ENCODE peak calls at places on chromosomes 7 and 10, in four cellular contexts. V is GM12878, Y is HL-60, S is K562. K is an unnamed sample.

GRCh38 chr7:121404348-121404747 is 8.2 kb upstream of the FAM3C start:
- DNase-seq in V (no peak), Y (no peak), S (no peak), K (no peak)

GRCh38 chr7:74173491-74173865 is 678 bp upstream of the EIF4H start:
- DNase-seq in Y (no peak), V (no peak), S (no peak), K (no peak)

GRCh38 chr7:48025630-48026029 is 3.3 kb downstream of the SUN3 start:
- DNase-seq in V (no peak), Y (no peak), S (no peak), K (no peak)

GRCh38 chr10:122326806-122327205 is 47.7 kb upstream of the PLEKHA1 start:
- DNase-seq in V (no peak), Y (no peak), S (no peak), K (no peak)

GRCh38 chr7:156160811-156161210 is 348.5 kb upstream of the SHH start:
- DNase-seq in V (no peak), Y (no peak), S (peak; percentile 35), K (no peak)

GRCh38 chr10:31124852-31125251 is 93.2 kb upstream of the ZNF438 start:
- DNase-seq in Y (no peak), V (no peak), S (no peak), K (no peak)

GRCh38 chr7:43650457-43651052 is 67.6 kb downstream of the STK17A start:
- DNase-seq in Y (no peak), V (no peak), S (no peak), K (no peak)

GRCh38 chr10:131099028-131099427 is 212.5 kb downstream of the TCERG1L start:
- DNase-seq in Y (no peak), V (no peak), S (no peak), K (no peak)

GRCh38 chr10:28087675-28088351 is 88.9 kb upstream of the ODAD2 start:
- DNase-seq in S (no peak), Y (peak; percentile 61), V (no peak), K (no peak)

GRCh38 chr10:74051729-74052342 is 53.9 kb downstream of the VCL start:
- DNase-seq in Y (no peak), V (no peak), S (peak; percentile 60), K (no peak)

GRCh38 chr10:27188259-27188658 is 33.1 kb downstream of the MASTL start:
- DNase-seq in V (no peak), S (no peak), Y (no peak), K (no peak)

GRCh38 chr7:50679218-50680007 is 103.3 kb downstream of the GRB10 start:
- DNase-seq in V (no peak), Y (no peak), S (peak; percentile 21), K (no peak)

GRCh38 chr10:86110156-86110786 is 256.3 kb downstream of the GRID1 start:
- DNase-seq in Y (no peak), V (no peak), S (peak; percentile 24), K (no peak)

GRCh38 chr10:47410862-47411261 is 26.8 kb upstream of the ZNF488 start:
- DNase-seq in V (no peak), S (no peak), Y (no peak), K (no peak)
- TF ChIP-seq SPI1 in V (no peak), S (no peak), Y (no peak), K (no peak)

GRCh38 chr7:24573008-24573553 is at the start of gene PALS2:
- DNase-seq in Y (peak; percentile 36), S (peak; percentile 82), V (no peak), K (peak; percentile 72)

GRCh38 chr7:24570983-24571382 is 2.3 kb upstream of the PALS2 start:
- DNase-seq in Y (no peak), S (no peak), V (no peak), K (no peak)

GRCh38 chr7:24572014-24572413 is 1.2 kb upstream of the PALS2 start:
- DNase-seq in Y (no peak), S (no peak), V (no peak), K (no peak)

GRCh38 chr7:24573554-24574338 is 494 bp downstream of the PALS2 start:
- DNase-seq in Y (no peak), S (peak; percentile 71), V (no peak), K (peak; percentile 30)

DNA sequence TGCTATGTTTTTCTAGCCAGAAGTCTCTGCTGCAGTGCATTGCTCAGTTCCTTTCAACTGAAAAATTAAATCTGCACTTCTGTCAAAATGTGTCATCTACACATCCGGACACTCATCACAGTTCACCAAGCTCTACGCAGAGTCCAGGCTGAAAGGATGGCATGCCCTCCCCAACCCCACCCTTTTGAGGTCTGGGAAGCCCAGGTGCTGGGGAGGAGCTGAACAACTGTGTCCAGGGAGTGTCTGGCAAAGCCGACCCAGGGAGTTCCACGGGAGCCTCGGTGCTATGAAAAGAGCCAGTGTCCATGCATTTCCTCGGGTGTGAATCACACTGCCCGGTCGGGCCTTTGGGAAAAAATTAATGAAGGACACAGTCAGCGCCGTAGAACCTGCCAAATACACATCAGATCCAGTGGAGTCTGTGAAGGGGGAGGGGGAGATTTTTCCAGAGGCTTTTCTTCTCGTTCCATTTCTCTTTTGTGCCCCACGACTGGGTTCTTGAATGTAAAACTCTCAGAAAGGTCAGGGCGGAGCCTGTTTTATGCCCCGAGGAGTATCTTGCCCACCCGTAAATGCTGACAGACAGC is 738 bp upstream of the PALS2 start:
- DNase-seq in Y (no peak), S (peak; percentile 16), V (no peak), K (no peak)
- TF ChIP-seq SPI1 in Y (no peak), S (no peak), V (peak; percentile 20), K (peak; percentile 11)

DNA sequence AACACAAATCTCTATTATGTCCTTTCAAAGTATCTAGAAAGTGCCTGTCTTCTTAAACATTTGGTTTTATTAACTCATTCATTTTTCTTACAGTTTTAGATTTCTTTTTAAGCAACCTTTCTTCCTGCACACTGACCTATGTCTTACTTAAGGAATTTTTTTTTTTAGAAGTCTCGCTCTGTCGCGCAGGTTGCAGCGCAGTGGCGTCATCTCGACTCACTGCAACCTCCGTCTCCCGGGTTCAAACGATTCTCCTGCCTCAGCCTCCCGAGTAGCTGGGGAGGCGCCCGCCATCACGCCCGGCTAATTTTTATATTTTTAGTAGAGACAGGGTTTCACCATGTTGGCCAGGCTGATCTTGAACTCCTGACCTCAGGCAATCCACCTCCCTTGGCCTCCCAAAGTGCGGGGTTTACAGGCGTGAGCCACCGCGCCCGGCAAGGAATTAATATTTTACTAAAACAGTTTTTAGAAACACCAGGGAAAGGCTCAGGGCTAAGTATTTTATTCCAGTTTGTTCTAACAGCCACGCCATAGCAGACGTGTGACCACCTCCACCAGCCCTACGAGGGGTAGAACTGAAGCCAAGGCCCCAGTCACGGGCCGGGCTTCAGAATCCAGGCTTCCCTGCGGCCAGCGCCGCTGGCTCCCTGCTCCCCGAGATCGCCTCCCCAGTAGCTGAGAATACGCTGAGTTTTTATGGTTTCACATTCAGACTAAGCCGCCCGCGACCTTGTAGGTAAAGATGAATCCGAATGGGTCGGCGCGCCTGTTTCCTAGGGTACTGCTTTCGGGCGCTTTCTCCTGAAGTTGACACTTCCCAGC is 941 bp upstream of the LUC7L2 start:
- DNase-seq in Y (no peak), S (peak; percentile 43), V (no peak), K (peak; percentile 8)
- TF ChIP-seq SPI1 in Y (no peak), S (no peak), V (no peak), K (no peak)

GRCh38 chr10:22986771-22987542 is 59.1 kb downstream of the ARMC3 start:
- DNase-seq in S (no peak), Y (no peak), V (peak; percentile 24), K (no peak)
- TF ChIP-seq SPI1 in S (peak; percentile 4), Y (no peak), V (peak; percentile 65), K (peak; percentile 72)

GRCh38 chr10:75122505-75122904 is 11.0 kb downstream of the SAMD8 start:
- DNase-seq in S (no peak), V (no peak), Y (no peak), K (no peak)

GRCh38 chr10:75129537-75129936 is 18.1 kb downstream of the SAMD8 start:
- DNase-seq in S (no peak), V (no peak), Y (no peak), K (no peak)

GRCh38 chr10:75127481-75127880 is 16.0 kb downstream of the SAMD8 start:
- DNase-seq in V (no peak), Y (no peak), S (no peak), K (no peak)

GRCh38 chr10:75123088-75123682 is 11.7 kb downstream of the SAMD8 start:
- DNase-seq in S (peak; percentile 26), Y (no peak), V (no peak), K (no peak)

DNA sequence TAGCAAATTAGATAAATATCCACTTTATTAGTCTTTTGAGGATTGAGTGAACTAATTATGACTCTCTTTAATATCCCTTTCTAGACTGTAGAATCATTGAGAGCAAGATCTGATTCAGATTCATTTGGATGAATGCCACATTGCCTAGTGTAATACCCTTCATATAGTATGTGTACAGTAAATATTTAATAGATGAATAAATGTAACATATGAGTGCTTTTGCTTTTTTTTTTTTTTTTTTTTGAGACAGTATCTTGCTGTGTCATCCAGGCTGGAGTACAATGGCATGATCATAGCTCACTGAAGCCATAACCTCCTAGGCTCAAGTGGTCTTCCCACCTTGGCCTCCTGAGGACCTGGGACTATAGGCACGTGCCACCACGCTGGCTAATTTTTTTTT is 14.8 kb downstream of the SAMD8 start:
- DNase-seq in V (no peak), Y (no peak), S (no peak), K (no peak)
- TF ChIP-seq SPI1 in V (no peak), Y (no peak), S (no peak), K (no peak)

GRCh38 chr10:5411941-5412276 is 448 bp upstream of the NET1 start:
- DNase-seq in V (no peak), Y (no peak), S (no peak), K (no peak)

GRCh38 chr10:5416981-5417380 is 4.6 kb downstream of the NET1 start:
- DNase-seq in V (no peak), S (no peak), Y (no peak), K (no peak)

GRCh38 chr10:5412277-5412941 is at the start of gene NET1:
- DNase-seq in Y (peak; percentile 45), S (peak; percentile 98), V (peak; percentile 44), K (peak; percentile 80)

GRCh38 chr10:5418584-5418983 is 6.2 kb downstream of the NET1 start:
- DNase-seq in V (no peak), Y (no peak), S (no peak), K (no peak)

DNA sequence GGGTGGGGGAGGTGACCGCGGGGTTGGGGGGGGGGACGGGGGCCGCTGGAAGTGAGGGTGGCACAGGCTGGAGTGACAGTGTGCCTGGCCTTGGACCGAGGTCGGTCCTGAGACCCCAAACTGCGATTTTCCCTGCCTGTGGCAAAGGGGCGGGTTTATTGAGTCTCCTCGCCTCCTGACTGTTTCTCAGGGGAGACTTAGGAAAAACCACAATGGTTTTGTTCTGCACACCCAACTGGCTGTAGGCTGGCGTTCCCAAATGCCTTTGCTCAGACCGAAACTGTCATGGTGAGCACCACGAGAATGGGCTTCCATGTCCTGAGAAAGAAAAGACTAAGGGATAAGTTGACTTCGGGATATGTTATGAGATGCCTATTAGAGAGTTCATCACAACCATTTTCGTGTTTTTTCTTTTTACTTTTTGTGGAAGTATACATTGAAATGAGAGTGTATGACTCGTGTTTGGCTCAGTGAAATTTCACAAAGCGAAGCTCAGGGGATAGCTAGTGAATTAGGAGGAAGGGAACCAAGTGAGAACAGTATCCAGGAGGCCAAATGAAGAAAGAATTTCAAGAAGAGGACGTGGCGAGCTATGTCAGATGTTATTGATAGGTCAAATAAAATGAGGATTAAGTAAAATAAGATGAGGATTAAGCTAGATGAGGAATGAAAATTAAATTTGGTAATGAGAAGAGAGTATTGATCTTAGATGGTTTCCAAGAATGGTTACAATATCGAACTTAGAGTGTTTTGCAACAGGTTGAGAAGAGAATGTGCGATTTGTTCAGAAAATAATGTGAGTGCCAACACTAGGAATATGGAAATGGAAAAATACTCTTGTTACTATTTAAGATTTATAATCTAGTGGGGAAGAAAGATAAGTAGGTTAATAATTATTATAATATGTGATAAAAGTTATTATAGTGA is 918 bp downstream of the NET1 start:
- DNase-seq in V (no peak), S (no peak), Y (no peak), K (no peak)
- TF ChIP-seq SPI1 in V (no peak), S (no peak), Y (no peak), K (no peak)

GRCh38 chr10:29636178-29636577 is 1.4 kb upstream of the SVIL start:
- DNase-seq in S (no peak), V (peak; percentile 15), Y (no peak), K (no peak)
- TF ChIP-seq SPI1 in S (no peak), V (no peak), Y (no peak), K (no peak)

K was measured in GM12891.